ENCODE peak calls at places on chromosomes 12 and 14, in four cellular contexts. M is IMR-90, Q is H9, U is H1. Y is an unnamed sample.

GRCh38 chr12:4821000-4821399 is 88.7 kb upstream of the KCNA1 start:
- DNase-seq in M (no peak), U (no peak), Q (no peak), Y (no peak)

GRCh38 chr14:106134901-106135300 is 608.5 kb downstream of the TMEM121 start:
- DNase-seq in Q (no peak), M (no peak), U (no peak), Y (no peak)

GRCh38 chr12:88854260-88854659 is 274.0 kb upstream of the KITLG start:
- DNase-seq in Q (no peak), U (no peak), M (peak), Y (peak)

GRCh38 chr14:100662850-100663527 is 63.7 kb upstream of the DLK1 start:
- DNase-seq in Q (peak), U (peak), M (peak), Y (peak)

GRCh38 chr12:42590324-42590934 is 883 bp upstream of the PRICKLE1 start:
- DNase-seq in M (no peak), Q (peak), U (peak), Y (peak)

GRCh38 chr14:102086346-102086971 is 385 bp downstream of the HSP90AA1 start:
- DNase-seq in U (no peak), Q (no peak), M (peak), Y (peak)

GRCh38 chr12:132524405-132524804 is 34.5 kb downstream of the FBRSL1 start:
- DNase-seq in M (peak), Q (no peak), U (no peak), Y (no peak)

GRCh38 chr14:59771577-59771976 is 99.0 kb downstream of the RTN1 start:
- DNase-seq in M (peak), Q (no peak), U (no peak), Y (no peak)

GRCh38 chr12:113769322-113769721 is 196.8 kb downstream of the RBM19 start:
- DNase-seq in U (no peak), M (no peak), Q (no peak), Y (no peak)

DNA sequence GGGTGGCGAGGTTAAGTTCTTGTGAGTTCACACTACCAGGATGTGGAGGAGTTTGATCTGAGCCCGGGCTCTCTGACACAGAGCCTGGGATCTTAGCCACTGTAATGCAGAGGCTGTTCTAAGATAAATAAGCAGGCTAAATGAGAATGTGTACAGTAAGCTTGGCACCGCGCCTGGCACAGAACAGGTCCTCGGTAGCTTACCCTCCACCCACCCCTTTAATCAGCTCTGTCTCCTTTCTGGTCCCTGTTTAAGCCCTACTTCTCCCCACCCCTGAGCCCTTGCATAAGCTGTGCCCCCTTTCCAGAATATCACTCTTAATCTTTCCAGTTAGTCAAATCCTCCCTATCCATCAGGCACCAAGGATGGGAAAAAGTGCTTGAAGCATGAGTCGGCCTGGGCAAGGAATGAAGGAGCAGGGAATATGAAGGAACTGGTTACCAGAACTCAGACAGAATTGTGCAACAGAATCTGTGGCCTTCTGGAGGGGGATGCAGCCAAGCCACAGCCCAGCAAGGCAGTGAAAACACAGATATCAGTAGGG is 32.8 kb upstream of the CMKLR1 start:
- DNase-seq in Q (no peak), M (peak), U (no peak), Y (no peak)
- H3K18ac ChIP-seq in Q (no peak), M (no peak), U (no peak), Y (no peak)

GRCh38 chr12:57454566-57455373 is at the start of gene INHBE:
- DNase-seq in U (peak), M (peak), Q (peak), Y (peak)
- H2BK5ac ChIP-seq in U (peak), M (peak), Q (peak), Y (peak)

DNA sequence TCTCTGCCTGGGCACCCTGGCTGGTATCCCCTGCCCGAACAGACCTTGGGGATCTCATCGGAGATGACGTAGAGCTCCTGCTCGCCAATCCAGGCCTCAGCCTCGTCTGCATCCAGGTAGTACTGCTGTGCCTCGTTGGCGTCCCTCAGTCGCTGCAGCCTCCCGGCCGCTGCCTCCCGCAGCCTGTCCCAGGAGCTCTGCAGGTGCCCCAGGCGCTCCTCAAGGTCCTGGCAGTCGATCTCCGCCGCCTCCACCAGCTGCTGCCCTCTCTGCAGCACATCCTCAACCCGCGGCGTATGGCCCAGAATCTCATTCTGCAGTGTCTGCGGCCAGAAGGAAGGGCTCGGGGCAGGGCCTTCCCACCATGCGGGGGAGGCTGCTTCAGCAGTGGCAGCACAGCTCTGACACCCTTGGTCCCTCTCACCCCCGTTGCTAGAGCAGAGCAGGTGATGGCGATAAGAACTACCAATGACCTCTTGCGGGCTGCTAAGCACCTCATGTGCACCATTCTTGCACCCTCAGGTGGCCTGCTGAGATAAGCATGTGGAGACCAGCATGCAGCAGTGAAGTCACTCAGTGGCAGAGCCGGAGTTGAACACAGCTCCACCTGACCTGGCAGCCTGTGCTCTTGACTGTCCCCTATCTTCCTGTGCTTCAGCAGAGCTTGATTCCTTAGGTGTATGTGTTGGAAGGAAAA is 71.0 kb downstream of the PLEKHG3 start:
- DNase-seq in M (no peak), Q (no peak), U (no peak), Y (no peak)
- H4K5ac ChIP-seq in M (no peak), Q (no peak), U (peak), Y (no peak)

GRCh38 chr14:88323520-88324199 is 591 bp upstream of the KCNK10 start:
- DNase-seq in Q (peak), U (peak), M (peak), Y (peak)
- H3K18ac ChIP-seq in Q (no peak), U (peak), M (no peak), Y (no peak)

GRCh38 chr12:75101805-75102204 is 107.8 kb downstream of the KCNC2 start:
- DNase-seq in M (no peak), U (no peak), Q (no peak), Y (no peak)
- H2BK5ac ChIP-seq in M (no peak), U (no peak), Q (no peak), Y (no peak)

GRCh38 chr14:20798932-20799331 is 3.7 kb downstream of the RNASE1 start:
- DNase-seq in M (no peak), U (no peak), Q (no peak), Y (no peak)

GRCh38 chr14:20799444-20799843 is 3.2 kb downstream of the RNASE1 start:
- DNase-seq in U (no peak), Q (no peak), M (no peak), Y (no peak)

GRCh38 chr14:20797159-20797558 is 5.5 kb downstream of the RNASE1 start:
- DNase-seq in Q (no peak), M (no peak), U (no peak), Y (no peak)

GRCh38 chr14:20799955-20800544 is 2.6 kb downstream of the RNASE1 start:
- DNase-seq in Q (no peak), M (no peak), U (no peak), Y (peak)

DNA sequence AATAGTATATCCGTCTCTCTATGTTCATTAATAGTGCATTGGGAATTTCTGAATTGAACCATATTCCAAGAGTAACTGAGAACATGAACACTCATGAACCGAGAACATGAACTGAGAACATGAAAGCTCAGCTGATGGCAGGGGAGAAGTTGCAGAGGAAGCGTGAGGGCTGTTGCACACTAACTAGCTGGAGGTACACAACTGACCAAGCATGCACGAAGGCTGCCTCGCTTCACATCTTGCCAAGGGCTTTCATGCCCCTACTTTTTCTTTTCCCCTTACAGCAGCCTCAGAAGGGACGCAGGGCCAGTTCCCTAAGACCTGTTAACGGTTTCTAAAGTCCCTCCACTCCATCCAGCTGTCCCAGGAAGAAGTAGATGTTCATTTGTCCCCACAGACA is 4.3 kb downstream of the RNASE1 start:
- DNase-seq in U (no peak), M (no peak), Q (no peak), Y (no peak)
- H4K5ac ChIP-seq in U (no peak), M (no peak), Q (no peak), Y (no peak)

DNA sequence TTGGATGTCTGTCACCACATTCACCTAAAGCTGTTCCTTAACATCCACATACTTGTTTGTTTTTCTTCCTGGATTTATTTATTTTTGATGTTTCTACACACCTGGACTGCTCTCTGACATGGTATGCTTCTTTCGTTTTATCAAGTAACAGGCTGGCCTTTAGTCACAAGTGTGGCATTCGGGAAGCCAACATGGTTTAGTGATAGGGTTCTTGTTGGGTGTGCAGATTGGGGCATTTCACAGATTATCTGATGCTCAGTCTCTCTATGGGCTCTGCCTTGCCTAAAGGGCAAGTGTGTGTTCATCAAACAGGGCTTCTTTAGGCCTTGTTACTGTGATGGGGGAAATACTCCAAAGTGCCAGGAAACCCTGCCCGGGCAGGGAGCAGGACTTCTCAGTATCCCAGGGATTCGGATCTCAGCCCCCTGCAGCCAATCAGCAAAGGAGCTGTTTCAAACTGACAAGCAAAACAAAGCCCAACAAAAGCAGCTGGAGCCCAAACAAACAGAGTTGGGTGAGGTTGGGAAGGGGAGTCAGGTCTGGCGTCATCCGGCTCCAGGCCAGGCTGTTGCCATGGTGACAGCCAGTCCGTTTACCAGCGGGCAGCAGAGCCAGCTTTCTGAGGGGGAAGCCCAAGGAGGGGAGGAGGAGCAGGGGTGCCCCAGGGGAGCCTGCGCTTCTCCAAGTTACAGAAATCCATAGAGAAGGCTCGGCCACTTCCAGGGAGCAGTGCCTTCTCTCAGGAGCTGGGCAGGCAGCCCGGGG is 31.8 kb downstream of the FOS start:
- DNase-seq in Q (peak), M (peak), U (peak), Y (peak)
- H3K18ac ChIP-seq in Q (peak), M (peak), U (peak), Y (no peak)

GRCh38 chr14:89625208-89625987 is 208.4 kb upstream of the FOXN3 start:
- DNase-seq in U (no peak), Q (peak), M (no peak), Y (no peak)
- H2BK5ac ChIP-seq in U (peak), Q (no peak), M (no peak), Y (peak)

DNA sequence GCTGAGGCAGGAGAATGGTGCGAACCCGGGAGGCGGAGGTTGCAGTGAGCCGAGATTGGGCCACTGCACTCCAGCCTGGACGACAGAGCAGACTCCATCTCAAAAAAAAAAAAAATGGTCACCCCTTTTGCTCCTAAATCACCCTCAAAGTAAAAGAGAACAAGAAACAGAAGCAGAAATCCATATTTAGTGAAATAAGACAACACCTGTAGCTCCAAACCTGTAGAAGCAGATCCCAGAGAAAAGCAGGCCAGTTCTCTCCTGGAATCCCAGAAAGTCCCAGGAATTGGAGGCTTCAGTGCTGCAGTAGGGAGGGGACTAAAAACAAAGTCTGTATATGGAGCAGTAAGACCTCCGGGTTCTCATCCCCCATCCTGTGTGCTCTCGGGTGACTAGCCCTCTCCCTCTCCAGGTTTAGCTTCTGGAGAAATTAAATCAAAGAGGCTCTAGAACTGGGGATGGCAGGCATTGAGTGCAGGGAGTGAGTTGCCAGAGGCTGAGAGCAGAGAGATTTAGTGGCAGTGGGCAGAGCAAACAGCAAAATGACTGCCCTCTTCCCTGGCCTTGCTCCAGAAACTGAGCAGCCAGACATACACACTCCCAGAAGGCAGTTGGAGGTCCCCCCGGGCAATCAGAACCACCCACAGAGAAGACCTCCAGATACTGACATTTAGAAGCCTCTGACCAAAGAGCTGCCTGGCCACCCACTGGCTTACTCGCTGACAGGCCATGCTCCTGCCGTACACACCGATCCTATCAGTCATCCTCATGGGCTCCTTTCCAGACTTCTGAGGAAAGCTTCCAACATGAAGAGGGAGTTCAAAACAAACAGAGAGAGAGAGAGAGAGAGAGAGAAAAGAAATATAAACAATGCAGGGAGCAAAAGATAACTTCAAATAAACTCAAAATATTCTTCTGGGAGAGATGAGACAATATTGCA is 6.3 kb upstream of the MLXIP start:
- DNase-seq in M (peak), U (no peak), Q (no peak), Y (peak)
- H4K5ac ChIP-seq in M (no peak), U (no peak), Q (no peak), Y (no peak)

Y was measured in mesendoderm.